ENCODE peak calls at places on chromosomes 5 and 9, in nine cellular contexts. R is hepatocyte, N is left cardiac atrium, P is NCI-H345, C is globus pallidus, L is C1 segment of cervical spinal cord, A is epithelial cell of esophagus, M is GM23248, H is nephron progenitor cell. D is an unnamed sample.

GRCh38 chr5:166758151-166758550 is 1533.3 kb upstream of the WWC1 start:
- DNase-seq in R (no peak), A (peak), M (no peak), P (no peak), L (no peak), H (no peak), C (no peak), N (no peak), D (no peak)

GRCh38 chr9:136619742-136620440 is 42.8 kb upstream of the EGFL7 start:
- DNase-seq in N (peak), A (no peak), H (peak), P (no peak), C (no peak), R (peak), M (no peak), L (peak), D (no peak)

GRCh38 chr9:70257991-70258691 is 637 bp upstream of the SMC5 start:
- DNase-seq in N (peak), A (peak), L (no peak), R (peak), P (peak), H (peak), M (peak), C (peak), D (peak)

GRCh38 chr5:81779125-81779934 is 28.4 kb upstream of the SSBP2 start:
- DNase-seq in M (peak), R (no peak), P (no peak), N (peak), A (peak), H (no peak), L (peak), C (peak), D (peak)

GRCh38 chr5:152488869-152489268 is 83.8 kb upstream of the NMUR2 start:
- DNase-seq in M (no peak), C (no peak), N (no peak), L (no peak), H (no peak), P (no peak), R (no peak), A (no peak), D (no peak)

GRCh38 chr5:179422213-179422839 is 77.1 kb upstream of the ADAMTS2 start:
- DNase-seq in H (no peak), R (no peak), L (no peak), M (no peak), N (no peak), A (no peak), P (peak), C (no peak), D (no peak)

GRCh38 chr5:32833127-32833526 is 122.0 kb downstream of the NPR3 start:
- DNase-seq in M (no peak), L (no peak), C (no peak), P (no peak), H (no peak), R (no peak), A (no peak), N (no peak), D (no peak)

GRCh38 chr5:62374090-62374489 is 29.6 kb downstream of the DIMT1 start:
- DNase-seq in P (no peak), N (no peak), C (no peak), M (no peak), H (no peak), R (no peak), L (no peak), A (no peak), D (no peak)

D was measured in DND-41.